ENCODE peak calls at places on chromosomes 11 and 22, in eight cellular contexts. W is head of caudate nucleus; L is HTR-8/SVneo; F is amniotic stem cell; G is effector CD4-positive, alpha-beta T cell; B is fibroblast of mammary gland; V is Kasumi-1; H is amygdala. X is an unnamed sample.

GRCh38 chr22:49776891-49777290 is 50.8 kb downstream of the BRD1 start:
- DNase-seq in W (no peak), L (no peak), F (no peak), G (no peak), B (no peak), V (no peak), H (no peak), X (no peak)

GRCh38 chr22:46058591-46059519 is 81.9 kb upstream of the WNT7B start:
- DNase-seq in W (peak), L (no peak), F (no peak), G (no peak), B (peak), V (no peak), H (no peak), X (no peak)

GRCh38 chr11:63880031-63880841 is 36.7 kb downstream of the RCOR2 start:
- DNase-seq in W (peak), L (no peak), F (peak), G (no peak), B (peak), V (no peak), H (no peak), X (peak)

GRCh38 chr11:81959341-81959740 is 774.3 kb downstream of the FAM181B start:
- DNase-seq in W (no peak), L (no peak), F (no peak), G (no peak), B (no peak), V (no peak), H (no peak), X (no peak)

GRCh38 chr22:43861529-43861928 is 784 bp downstream of the SULT4A1 start:
- DNase-seq in W (peak), L (no peak), F (no peak), G (no peak), B (peak), V (no peak), H (no peak), X (no peak)

GRCh38 chr11:70675697-70676374 is 277.5 kb downstream of the CTTN start:
- DNase-seq in W (no peak), L (no peak), F (no peak), G (no peak), B (no peak), V (no peak), H (no peak), X (peak)

GRCh38 chr22:28999510-29000224 is 62.0 kb downstream of the C22orf31 start:
- DNase-seq in W (no peak), L (no peak), F (no peak), G (no peak), B (no peak), V (no peak), H (no peak), X (no peak)

GRCh38 chr11:22875869-22876473 is 15.7 kb upstream of the CCDC179 start:
- DNase-seq in W (peak), L (peak), F (peak), G (peak), B (peak), V (peak), H (no peak), X (peak)

GRCh38 chr11:33712436-33712835 is 11.8 kb upstream of the C11orf91 start:
- DNase-seq in W (no peak), L (no peak), F (no peak), G (no peak), B (no peak), V (no peak), H (no peak), X (no peak)

GRCh38 chr11:2752204-2752772 is 52.5 kb upstream of the KCNQ1OT1 start:
- DNase-seq in W (no peak), L (peak), F (no peak), G (no peak), B (no peak), V (no peak), H (no peak), X (peak)

GRCh38 chr11:46338988-46339666 is 8.1 kb upstream of the DGKZ start:
- DNase-seq in W (no peak), L (no peak), F (no peak), G (no peak), B (no peak), V (no peak), H (no peak), X (peak)

GRCh38 chr22:36049678-36049997 is 21.0 kb upstream of the RBFOX2 start:
- DNase-seq in W (no peak), L (no peak), F (no peak), G (no peak), B (peak), V (no peak), H (no peak), X (no peak)

GRCh38 chr11:78168539-78169477 is 19.6 kb downstream of the KCTD21 start:
- DNase-seq in W (no peak), L (no peak), F (no peak), G (no peak), B (peak), V (no peak), H (no peak), X (peak)

GRCh38 chr22:39176067-39176621 is 23.7 kb upstream of the CBX7 start:
- DNase-seq in W (no peak), L (peak), F (no peak), G (no peak), B (peak), V (no peak), H (no peak), X (peak)

GRCh38 chr11:78789365-78789764 is 214.7 kb upstream of the NARS2 start:
- DNase-seq in W (no peak), L (no peak), F (no peak), G (no peak), B (no peak), V (no peak), H (no peak), X (no peak)

GRCh38 chr11:131748146-131749050 is 378.0 kb downstream of the NTM start:
- DNase-seq in W (peak), L (peak), F (peak), G (no peak), B (peak), V (peak), H (peak), X (peak)

GRCh38 chr11:34318111-34319037 is 39.4 kb downstream of the ABTB2 start:
- DNase-seq in W (no peak), L (peak), F (no peak), G (no peak), B (peak), V (no peak), H (no peak), X (peak)

GRCh38 chr11:32830796-32831195 is 1.1 kb downstream of the PRRG4 start:
- DNase-seq in W (no peak), L (no peak), F (no peak), G (no peak), B (no peak), V (no peak), H (no peak), X (no peak)

GRCh38 chr11:17610402-17610894 is 63.4 kb downstream of the OTOG start:
- DNase-seq in W (no peak), L (no peak), F (no peak), G (no peak), B (no peak), V (no peak), H (no peak), X (no peak)

GRCh38 chr22:30604723-30605122 is 2.3 kb upstream of the TCN2 start:
- DNase-seq in W (no peak), L (no peak), F (no peak), G (no peak), B (no peak), V (no peak), H (no peak), X (no peak)

GRCh38 chr11:12170984-12171383 is 60.6 kb downstream of the MICAL2 start:
- DNase-seq in W (no peak), L (no peak), F (no peak), G (no peak), B (peak), V (no peak), H (no peak), X (peak)

GRCh38 chr11:72113170-72113808 is 794 bp upstream of the ANAPC15 start:
- DNase-seq in W (no peak), L (no peak), F (peak), G (no peak), B (peak), V (no peak), H (no peak), X (no peak)

GRCh38 chr22:33908201-33909074 is 11.8 kb downstream of the LARGE1 start:
- DNase-seq in W (no peak), L (no peak), F (no peak), G (no peak), B (no peak), V (no peak), H (no peak), X (no peak)

GRCh38 chr11:113014731-113015455 is 53.7 kb downstream of the NCAM1 start:
- DNase-seq in W (peak), L (no peak), F (no peak), G (no peak), B (no peak), V (no peak), H (no peak), X (peak)

GRCh38 chr11:34826384-34826726 is 89.8 kb downstream of the APIP start:
- DNase-seq in W (no peak), L (no peak), F (no peak), G (no peak), B (no peak), V (no peak), H (no peak), X (no peak)

GRCh38 chr22:36291831-36292740 is 39.2 kb downstream of the APOL1 start:
- DNase-seq in W (no peak), L (no peak), F (no peak), G (no peak), B (no peak), V (no peak), H (no peak), X (no peak)

GRCh38 chr11:69661413-69661715 is 13.8 kb downstream of the LTO1 start:
- DNase-seq in W (no peak), L (no peak), F (no peak), G (no peak), B (no peak), V (no peak), H (no peak), X (no peak)